ENCODE peak calls at places on chromosomes 11 and 22, in five cellular contexts. U is neuronal stem cell, S is IMR-90, F is mesendoderm, X is H1. T is an unnamed sample. For H3K36me3, the result is how much of the 10 kb centered on the place peaks cover.

GRCh38 chr11:10805741-10806140 is 3.0 kb downstream of the EIF4G2 start:
- DNase-seq in U (no peak), S (no peak), F (no peak), X (no peak), T (no peak)

GRCh38 chr11:2091112-2091746 is 48.0 kb downstream of the IGF2 start:
- DNase-seq in U (no peak), S (no peak), F (no peak), X (no peak), T (no peak)

GRCh38 chr22:30947163-30947820 is 21.3 kb downstream of the MORC2 start:
- DNase-seq in U (peak), S (no peak), F (peak), X (no peak), T (no peak)

GRCh38 chr11:21687645-21688044 is 505.2 kb upstream of the ANO5 start:
- DNase-seq in U (no peak), S (no peak), F (no peak), X (no peak), T (no peak)

GRCh38 chr11:76654310-76654851 is 16.2 kb downstream of the LRRC32 start:
- DNase-seq in U (no peak), S (peak), F (peak), X (no peak), T (peak)

GRCh38 chr11:67308031-67308866 is 4.9 kb downstream of the SSH3 start:
- DNase-seq in U (no peak), S (no peak), F (no peak), X (no peak), T (no peak)

GRCh38 chr11:101555366-101555765 is 28.4 kb downstream of the TRPC6 start:
- DNase-seq in U (no peak), S (peak), F (no peak), X (no peak), T (no peak)

GRCh38 chr11:88329563-88330250 is 7.8 kb downstream of the CTSC start:
- DNase-seq in U (no peak), S (no peak), F (no peak), X (no peak), T (no peak)

GRCh38 chr11:10117709-10118341 is 176.2 kb downstream of the SBF2 start:
- DNase-seq in U (no peak), S (peak), F (no peak), X (no peak), T (peak)

GRCh38 chr22:40510965-40511364 is 125.6 kb downstream of the MRTFA start:
- DNase-seq in U (no peak), S (no peak), F (no peak), X (no peak), T (no peak)

GRCh38 chr11:57662893-57663292 is 5.0 kb upstream of the ZDHHC5 start:
- DNase-seq in U (no peak), S (no peak), F (peak), X (no peak), T (no peak)

GRCh38 chr11:2898366-2899079 is 12.9 kb upstream of the CDKN1C start:
- DNase-seq in U (no peak), S (peak), F (peak), X (no peak), T (peak)

GRCh38 chr11:72331761-72332160 is 87.8 kb upstream of the PHOX2A start:
- DNase-seq in U (no peak), S (no peak), F (no peak), X (no peak), T (no peak)

GRCh38 chr22:49486225-49486624 is 341.4 kb downstream of the BRD1 start:
- DNase-seq in U (no peak), S (no peak), F (no peak), X (no peak), T (no peak)
- H2BK120ac ChIP-seq in U (no peak), S (no peak), F (no peak), X (no peak), T (no peak)

GRCh38 chr22:46664301-46664855 is 44.2 kb downstream of the GRAMD4 start:
- DNase-seq in U (no peak), S (no peak), F (no peak), X (no peak), T (no peak)
- H3K36me3 ChIP-seq in U (under half), S (under half), F (under half), X (under half), T (half or more)

DNA sequence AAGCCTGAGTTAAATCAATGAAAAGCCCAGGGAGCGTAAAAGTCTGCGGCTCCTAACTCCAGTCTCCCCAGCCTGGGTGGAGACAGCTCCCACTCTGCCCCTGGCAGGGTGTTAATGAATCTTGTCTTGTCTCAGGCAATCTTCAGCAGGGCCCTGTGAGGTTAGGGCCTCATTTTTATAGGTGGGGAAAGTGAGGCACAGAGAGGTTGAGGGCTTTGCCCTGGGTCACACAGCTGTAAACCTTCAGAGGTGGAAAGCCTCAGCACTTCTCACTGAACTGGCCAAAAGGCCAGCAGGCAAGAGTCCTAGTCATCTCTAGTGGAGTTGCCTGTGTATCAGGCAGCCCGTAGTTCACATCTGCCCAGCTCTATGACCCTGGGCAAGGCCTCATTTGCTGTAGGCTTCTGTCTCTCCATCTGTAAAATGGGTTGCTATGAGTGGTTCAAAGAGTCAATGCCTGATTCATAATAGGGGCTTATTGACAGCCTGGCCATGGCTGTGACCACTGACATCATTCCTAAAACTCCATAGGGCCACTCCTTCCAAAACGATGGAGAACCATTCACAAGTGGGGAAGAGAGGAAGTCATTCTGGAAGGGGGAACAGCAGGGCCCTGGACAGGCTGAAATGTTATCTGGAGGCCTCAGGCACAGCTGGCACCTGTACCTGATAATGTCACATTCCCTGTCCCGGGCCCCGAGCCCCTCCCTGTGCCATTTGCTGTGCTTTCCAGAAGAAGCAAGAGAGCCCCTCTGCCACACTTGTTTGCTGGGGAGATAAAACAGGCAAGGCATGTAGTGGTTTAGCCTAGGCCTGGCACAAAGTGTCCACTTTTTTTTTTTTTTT is 6.0 kb downstream of the CBX7 start:
- DNase-seq in U (no peak), S (no peak), F (no peak), X (no peak), T (no peak)
- H2BK120ac ChIP-seq in U (no peak), S (no peak), F (no peak), X (no peak), T (no peak)

GRCh38 chr11:61898247-61898582 is 6.9 kb upstream of the FADS3 start:
- DNase-seq in U (no peak), S (no peak), F (no peak), X (no peak), T (no peak)
- H3K36me3 ChIP-seq in U (under half), S (under half), F (under half), X (under half), T (under half)